ENCODE peak calls at places on chromosome 10, in five cellular contexts. One of them, this sample, is unnamed.

GRCh38 chr10:33199731-33200130 is 134.7 kb downstream of the NRP1 start:
- DNase-seq in CD8-positive, alpha-beta T cell: no peak
- DNase-seq in hepatocyte: no peak
- DNase-seq in brain microvascular endothelial cell: no peak
- DNase-seq in psoas muscle: no peak
- DNase-seq in this sample: no peak

GRCh38 chr10:30784896-30785605 is 155.5 kb upstream of the LYZL2 start:
- DNase-seq in CD8-positive, alpha-beta T cell: peak; percentile 20
- DNase-seq in hepatocyte: peak; percentile 83
- DNase-seq in brain microvascular endothelial cell: peak; percentile 64
- DNase-seq in psoas muscle: peak; percentile 92
- DNase-seq in this sample: peak; percentile 78

GRCh38 chr10:98632456-98633150 is 185.9 kb upstream of the HPS1 start:
- DNase-seq in CD8-positive, alpha-beta T cell: no peak
- DNase-seq in hepatocyte: no peak
- DNase-seq in brain microvascular endothelial cell: no peak
- DNase-seq in psoas muscle: no peak
- DNase-seq in this sample: no peak

GRCh38 chr10:131722525-131723264 is 178.1 kb upstream of the PPP2R2D start:
- DNase-seq in CD8-positive, alpha-beta T cell: no peak
- DNase-seq in hepatocyte: no peak
- DNase-seq in brain microvascular endothelial cell: no peak
- DNase-seq in psoas muscle: no peak
- DNase-seq in this sample: no peak

GRCh38 chr10:22477365-22478287 is 132.3 kb downstream of the SPAG6 start:
- DNase-seq in CD8-positive, alpha-beta T cell: no peak
- DNase-seq in hepatocyte: peak; percentile 21
- DNase-seq in brain microvascular endothelial cell: no peak
- DNase-seq in psoas muscle: peak; percentile 53
- DNase-seq in this sample: no peak

GRCh38 chr10:125799446-125799845 is 23.6 kb downstream of the UROS start:
- DNase-seq in CD8-positive, alpha-beta T cell: no peak
- DNase-seq in hepatocyte: no peak
- DNase-seq in brain microvascular endothelial cell: no peak
- DNase-seq in psoas muscle: no peak
- DNase-seq in this sample: no peak

GRCh38 chr10:75497997-75498797 is 66.8 kb downstream of the LRMDA start:
- DNase-seq in CD8-positive, alpha-beta T cell: no peak
- DNase-seq in hepatocyte: peak; percentile 69
- DNase-seq in brain microvascular endothelial cell: no peak
- DNase-seq in psoas muscle: no peak
- DNase-seq in this sample: peak; percentile 9

GRCh38 chr10:24669285-24669861 is 54.3 kb downstream of the ARHGAP21 start:
- DNase-seq in CD8-positive, alpha-beta T cell: no peak
- DNase-seq in hepatocyte: no peak
- DNase-seq in brain microvascular endothelial cell: no peak
- DNase-seq in psoas muscle: no peak
- DNase-seq in this sample: no peak

GRCh38 chr10:22647244-22647643 is 67.1 kb downstream of the PIP4K2A start:
- DNase-seq in CD8-positive, alpha-beta T cell: no peak
- DNase-seq in hepatocyte: no peak
- DNase-seq in brain microvascular endothelial cell: no peak
- DNase-seq in psoas muscle: no peak
- DNase-seq in this sample: no peak

GRCh38 chr10:80437227-80437626 is 16.9 kb upstream of the TSPAN14 start:
- DNase-seq in CD8-positive, alpha-beta T cell: no peak
- DNase-seq in hepatocyte: no peak
- DNase-seq in brain microvascular endothelial cell: no peak
- DNase-seq in psoas muscle: no peak
- DNase-seq in this sample: no peak

GRCh38 chr10:80191589-80192270 is 13.6 kb downstream of the ANXA11 start:
- DNase-seq in CD8-positive, alpha-beta T cell: peak; percentile 50
- DNase-seq in hepatocyte: no peak
- DNase-seq in brain microvascular endothelial cell: no peak
- DNase-seq in psoas muscle: no peak
- DNase-seq in this sample: no peak

GRCh38 chr10:92573091-92573797 is 649 bp downstream of the IDE start:
- DNase-seq in CD8-positive, alpha-beta T cell: peak; percentile 29
- DNase-seq in hepatocyte: peak; percentile 58
- DNase-seq in brain microvascular endothelial cell: no peak
- DNase-seq in psoas muscle: peak; percentile 59
- DNase-seq in this sample: peak; percentile 40

GRCh38 chr10:92572362-92573090 is 1.4 kb downstream of the IDE start:
- DNase-seq in CD8-positive, alpha-beta T cell: no peak
- DNase-seq in hepatocyte: peak; percentile 10
- DNase-seq in brain microvascular endothelial cell: no peak
- DNase-seq in psoas muscle: no peak
- DNase-seq in this sample: peak; percentile 65

GRCh38 chr10:92573798-92574544 is at the start of gene IDE:
- DNase-seq in CD8-positive, alpha-beta T cell: peak; percentile 77
- DNase-seq in hepatocyte: peak; percentile 92
- DNase-seq in brain microvascular endothelial cell: peak; percentile 74
- DNase-seq in psoas muscle: peak; percentile 93
- DNase-seq in this sample: peak; percentile 95

GRCh38 chr10:92575961-92576360 is 2.1 kb upstream of the IDE start:
- DNase-seq in CD8-positive, alpha-beta T cell: no peak
- DNase-seq in hepatocyte: no peak
- DNase-seq in brain microvascular endothelial cell: no peak
- DNase-seq in psoas muscle: no peak
- DNase-seq in this sample: no peak

GRCh38 chr10:92574545-92575377 is 868 bp upstream of the IDE start:
- DNase-seq in CD8-positive, alpha-beta T cell: no peak
- DNase-seq in hepatocyte: no peak
- DNase-seq in brain microvascular endothelial cell: peak; percentile 32
- DNase-seq in psoas muscle: no peak
- DNase-seq in this sample: no peak
- TF ChIP-seq CTCF in CD8-positive, alpha-beta T cell: peak; percentile 86
- TF ChIP-seq CTCF in hepatocyte: no peak
- TF ChIP-seq CTCF in brain microvascular endothelial cell: peak; percentile 26
- TF ChIP-seq CTCF in psoas muscle: no peak
- TF ChIP-seq CTCF in this sample: peak; percentile 20

GRCh38 chr10:3622427-3622826 is 162.6 kb downstream of the KLF6 start:
- DNase-seq in CD8-positive, alpha-beta T cell: no peak
- DNase-seq in hepatocyte: no peak
- DNase-seq in brain microvascular endothelial cell: no peak
- DNase-seq in psoas muscle: no peak
- DNase-seq in this sample: no peak

GRCh38 chr10:3622845-3623621 is 162.0 kb downstream of the KLF6 start:
- DNase-seq in CD8-positive, alpha-beta T cell: no peak
- DNase-seq in hepatocyte: no peak
- DNase-seq in brain microvascular endothelial cell: peak; percentile 48
- DNase-seq in psoas muscle: no peak
- DNase-seq in this sample: no peak

GRCh38 chr10:3625959-3626751 is 158.9 kb downstream of the KLF6 start:
- DNase-seq in CD8-positive, alpha-beta T cell: no peak
- DNase-seq in hepatocyte: no peak
- DNase-seq in brain microvascular endothelial cell: peak; percentile 80
- DNase-seq in psoas muscle: no peak
- DNase-seq in this sample: no peak

GRCh38 chr10:3623746-3624145 is 161.3 kb downstream of the KLF6 start:
- DNase-seq in CD8-positive, alpha-beta T cell: no peak
- DNase-seq in hepatocyte: no peak
- DNase-seq in brain microvascular endothelial cell: peak; percentile 84
- DNase-seq in psoas muscle: no peak
- DNase-seq in this sample: no peak

GRCh38 chr10:3624367-3624766 is 160.6 kb downstream of the KLF6 start:
- DNase-seq in CD8-positive, alpha-beta T cell: no peak
- DNase-seq in hepatocyte: no peak
- DNase-seq in brain microvascular endothelial cell: peak; percentile 90
- DNase-seq in psoas muscle: no peak
- DNase-seq in this sample: no peak
- H3K4me3 ChIP-seq in CD8-positive, alpha-beta T cell: no peak overlapping the region
- H3K4me3 ChIP-seq in hepatocyte: no peak overlapping the region
- H3K4me3 ChIP-seq in brain microvascular endothelial cell: no peak overlapping the region
- H3K4me3 ChIP-seq in psoas muscle: peak overlapping the region; percentile 40
- H3K4me3 ChIP-seq in this sample: no peak overlapping the region

GRCh38 chr10:88113232-88113631 is 249.8 kb downstream of the PTEN start:
- DNase-seq in CD8-positive, alpha-beta T cell: no peak
- DNase-seq in hepatocyte: no peak
- DNase-seq in brain microvascular endothelial cell: no peak
- DNase-seq in psoas muscle: peak; percentile 75
- DNase-seq in this sample: no peak
- H3K27ac ChIP-seq in CD8-positive, alpha-beta T cell: no peak overlapping the region
- H3K27ac ChIP-seq in hepatocyte: no peak overlapping the region
- H3K27ac ChIP-seq in brain microvascular endothelial cell: no peak overlapping the region
- H3K27ac ChIP-seq in psoas muscle: no peak overlapping the region
- H3K27ac ChIP-seq in this sample: no peak overlapping the region

GRCh38 chr10:113433711-113434110 is 119.1 kb upstream of the HABP2 start:
- DNase-seq in CD8-positive, alpha-beta T cell: no peak
- DNase-seq in hepatocyte: peak; percentile 28
- DNase-seq in brain microvascular endothelial cell: no peak
- DNase-seq in psoas muscle: no peak
- DNase-seq in this sample: no peak

GRCh38 chr10:113431807-113432206 is 121.0 kb upstream of the HABP2 start:
- DNase-seq in CD8-positive, alpha-beta T cell: no peak
- DNase-seq in hepatocyte: no peak
- DNase-seq in brain microvascular endothelial cell: no peak
- DNase-seq in psoas muscle: no peak
- DNase-seq in this sample: no peak

GRCh38 chr10:113434950-113435349 is 117.9 kb upstream of the HABP2 start:
- DNase-seq in CD8-positive, alpha-beta T cell: no peak
- DNase-seq in hepatocyte: no peak
- DNase-seq in brain microvascular endothelial cell: no peak
- DNase-seq in psoas muscle: no peak
- DNase-seq in this sample: no peak

GRCh38 chr10:113435881-113436280 is 117.0 kb upstream of the HABP2 start:
- DNase-seq in CD8-positive, alpha-beta T cell: no peak
- DNase-seq in hepatocyte: no peak
- DNase-seq in brain microvascular endothelial cell: no peak
- DNase-seq in psoas muscle: no peak
- DNase-seq in this sample: no peak

GRCh38 chr10:113434315-113434714 is 118.5 kb upstream of the HABP2 start:
- DNase-seq in CD8-positive, alpha-beta T cell: no peak
- DNase-seq in hepatocyte: no peak
- DNase-seq in brain microvascular endothelial cell: no peak
- DNase-seq in psoas muscle: no peak
- DNase-seq in this sample: no peak
- TF ChIP-seq CTCF in CD8-positive, alpha-beta T cell: no peak
- TF ChIP-seq CTCF in hepatocyte: no peak
- TF ChIP-seq CTCF in brain microvascular endothelial cell: no peak
- TF ChIP-seq CTCF in psoas muscle: no peak
- TF ChIP-seq CTCF in this sample: no peak

GRCh38 chr10:88889559-88890337 is 9.7 kb downstream of the STAMBPL1 start:
- DNase-seq in CD8-positive, alpha-beta T cell: no peak
- DNase-seq in hepatocyte: no peak
- DNase-seq in brain microvascular endothelial cell: no peak
- DNase-seq in psoas muscle: no peak
- DNase-seq in this sample: no peak
- H3K4me3 ChIP-seq in CD8-positive, alpha-beta T cell: no peak overlapping the region
- H3K4me3 ChIP-seq in hepatocyte: no peak overlapping the region
- H3K4me3 ChIP-seq in brain microvascular endothelial cell: no peak overlapping the region
- H3K4me3 ChIP-seq in psoas muscle: no peak overlapping the region
- H3K4me3 ChIP-seq in this sample: no peak overlapping the region